ENCODE peak calls at places on chromosomes 1 and 21, in eight cellular contexts. U, L, G, H, C, V, Y and D are unnamed samples.

GRCh38 chr1:87155648-87156047 is 173.0 kb upstream of the LMO4 start:
- DNase-seq in U (no peak), H (no peak), L (no peak), V (no peak), G (no peak), C (no peak), Y (no peak), D (no peak)

GRCh38 chr1:209443975-209444651 is 139.4 kb upstream of the CAMK1G start:
- DNase-seq in V (no peak), U (no peak), G (no peak), Y (no peak), H (no peak), L (no peak), C (no peak), D (no peak)

GRCh38 chr1:1181129-1181937 is 7.7 kb downstream of the TTLL10 start:
- DNase-seq in U (no peak), L (no peak), Y (no peak), G (no peak), V (no peak), H (no peak), C (no peak), D (no peak)

GRCh38 chr21:46065215-46065992 is 32.5 kb upstream of the COL6A2 start:
- DNase-seq in Y (no peak), L (peak; percentile 53), H (no peak), C (no peak), G (no peak), U (peak; percentile 79), V (no peak), D (peak; percentile 71)

GRCh38 chr1:204313675-204314074 is 46.1 kb downstream of the PLEKHA6 start:
- DNase-seq in Y (no peak), G (no peak), H (no peak), U (no peak), C (no peak), L (no peak), V (no peak), D (no peak)

GRCh38 chr1:110176299-110176956 is 26.1 kb downstream of the SLC6A17 start:
- DNase-seq in L (no peak), G (peak; percentile 56), H (no peak), C (peak; percentile 60), U (no peak), V (no peak), Y (no peak), D (no peak)

GRCh38 chr1:16215882-16216753 is 3.7 kb upstream of the ARHGEF19 start:
- DNase-seq in U (peak; percentile 50), H (peak; percentile 49), V (peak; percentile 90), Y (peak; percentile 35), L (peak; percentile 28), C (peak; percentile 60), G (peak; percentile 89), D (peak; percentile 64)

GRCh38 chr1:10782491-10783244 is 13.8 kb downstream of the CASZ1 start:
- DNase-seq in Y (no peak), H (no peak), V (no peak), G (no peak), U (no peak), C (no peak), L (no peak), D (no peak)

GRCh38 chr1:151858030-151858746 is 4.7 kb upstream of the THEM5 start:
- DNase-seq in L (peak; percentile 32), Y (no peak), G (no peak), C (no peak), V (no peak), U (no peak), H (no peak), D (no peak)

GRCh38 chr1:45230537-45230936 is 24.1 kb upstream of the ZSWIM5 start:
- DNase-seq in G (no peak), V (no peak), U (no peak), C (no peak), Y (no peak), L (no peak), H (no peak), D (no peak)

GRCh38 chr1:170594227-170594626 is 62.3 kb downstream of the GORAB start:
- DNase-seq in H (no peak), V (no peak), Y (no peak), U (no peak), L (no peak), C (no peak), G (no peak), D (no peak)

GRCh38 chr1:244054924-244055263 is 3.8 kb downstream of the ZBTB18 start:
- DNase-seq in C (no peak), G (no peak), H (no peak), L (no peak), V (no peak), Y (no peak), U (no peak), D (no peak)

GRCh38 chr1:109838838-109839240 is 71.8 kb upstream of the CSF1 start:
- DNase-seq in U (peak; percentile 42), V (peak; percentile 32), Y (no peak), H (no peak), C (no peak), G (peak; percentile 63), L (peak; percentile 70), D (no peak)

GRCh38 chr1:165858928-165859845 is 31.8 kb downstream of the UCK2 start:
- DNase-seq in U (no peak), C (no peak), H (no peak), V (no peak), G (no peak), L (no peak), Y (no peak), D (no peak)

GRCh38 chr1:21238141-21238800 is 52.0 kb downstream of the ECE1 start:
- DNase-seq in G (no peak), Y (no peak), U (peak; percentile 46), V (no peak), L (peak; percentile 98), H (no peak), C (no peak), D (no peak)

GRCh38 chr1:236514703-236515442 is 8.9 kb upstream of the LGALS8 start:
- DNase-seq in L (no peak), U (no peak), Y (no peak), C (peak; percentile 40), H (no peak), V (no peak), G (no peak), D (no peak)

GRCh38 chr1:71882241-71883036 is 399.9 kb downstream of the NEGR1 start:
- DNase-seq in L (no peak), C (peak; percentile 85), G (no peak), Y (no peak), V (no peak), U (no peak), H (no peak), D (no peak)

GRCh38 chr1:12495725-12496124 is 122.3 kb downstream of the DHRS3 start:
- DNase-seq in V (no peak), H (no peak), G (no peak), U (no peak), Y (no peak), L (no peak), C (no peak), D (no peak)

GRCh38 chr1:45883633-45884032 is 80.2 kb downstream of the MAST2 start:
- DNase-seq in Y (no peak), L (peak; percentile 70), U (peak; percentile 64), G (no peak), C (no peak), V (no peak), H (no peak), D (no peak)